ENCODE peak calls at places on chromosomes 5 and 9, in four cellular contexts. One of them, this sample, is unnamed. For H3K4me1, the result is how much of the 10 kb centered on the place peaks cover.

GRCh38 chr9:76371901-76372300 is 22.3 kb downstream of the RFK start:
- DNase-seq in cardiac muscle cell: no peak
- DNase-seq in CD4-positive, alpha-beta memory T cell: no peak
- DNase-seq in CD8-positive, alpha-beta memory T cell: no peak
- DNase-seq in this sample: no peak

GRCh38 chr9:36323926-36324325 is 65.7 kb upstream of the GNE start:
- DNase-seq in CD4-positive, alpha-beta memory T cell: no peak
- DNase-seq in CD8-positive, alpha-beta memory T cell: no peak
- DNase-seq in cardiac muscle cell: no peak
- DNase-seq in this sample: no peak

GRCh38 chr5:10849278-10849677 is 88.2 kb upstream of the DAP start:
- DNase-seq in CD4-positive, alpha-beta memory T cell: no peak
- DNase-seq in cardiac muscle cell: no peak
- DNase-seq in CD8-positive, alpha-beta memory T cell: no peak
- DNase-seq in this sample: no peak

GRCh38 chr9:79477955-79478751 is 93.6 kb upstream of the TLE4 start:
- DNase-seq in cardiac muscle cell: peak
- DNase-seq in CD4-positive, alpha-beta memory T cell: no peak
- DNase-seq in CD8-positive, alpha-beta memory T cell: peak
- DNase-seq in this sample: peak

GRCh38 chr5:60350794-60351193 is 349.2 kb downstream of the DEPDC1B start:
- DNase-seq in cardiac muscle cell: no peak
- DNase-seq in CD8-positive, alpha-beta memory T cell: no peak
- DNase-seq in CD4-positive, alpha-beta memory T cell: no peak
- DNase-seq in this sample: no peak

GRCh38 chr5:119327018-119327417 is 28.8 kb upstream of the TNFAIP8 start:
- DNase-seq in cardiac muscle cell: no peak
- DNase-seq in CD4-positive, alpha-beta memory T cell: no peak
- DNase-seq in CD8-positive, alpha-beta memory T cell: no peak
- DNase-seq in this sample: no peak

GRCh38 chr9:137266162-137266527 is 11.0 kb downstream of the NELFB start:
- DNase-seq in cardiac muscle cell: no peak
- DNase-seq in CD4-positive, alpha-beta memory T cell: no peak
- DNase-seq in CD8-positive, alpha-beta memory T cell: no peak
- DNase-seq in this sample: no peak

GRCh38 chr5:159936686-159937329 is 20.5 kb downstream of the ADRA1B start:
- DNase-seq in CD4-positive, alpha-beta memory T cell: no peak
- DNase-seq in CD8-positive, alpha-beta memory T cell: no peak
- DNase-seq in cardiac muscle cell: no peak
- DNase-seq in this sample: no peak

GRCh38 chr9:97237311-97237786 is 70.1 kb upstream of the CCDC180 start:
- DNase-seq in cardiac muscle cell: no peak
- DNase-seq in CD4-positive, alpha-beta memory T cell: no peak
- DNase-seq in CD8-positive, alpha-beta memory T cell: no peak
- DNase-seq in this sample: no peak

GRCh38 chr5:51829226-51829625 is 446.0 kb downstream of the ISL1 start:
- DNase-seq in cardiac muscle cell: no peak
- DNase-seq in CD8-positive, alpha-beta memory T cell: no peak
- DNase-seq in CD4-positive, alpha-beta memory T cell: no peak
- DNase-seq in this sample: no peak

GRCh38 chr5:112318346-112318745 is 100.7 kb downstream of the EPB41L4A start:
- DNase-seq in CD4-positive, alpha-beta memory T cell: no peak
- DNase-seq in cardiac muscle cell: no peak
- DNase-seq in CD8-positive, alpha-beta memory T cell: no peak
- DNase-seq in this sample: no peak

GRCh38 chr9:132334364-132334763 is 20.4 kb downstream of the SETX start:
- DNase-seq in CD4-positive, alpha-beta memory T cell: no peak
- DNase-seq in cardiac muscle cell: no peak
- DNase-seq in CD8-positive, alpha-beta memory T cell: no peak
- DNase-seq in this sample: no peak

GRCh38 chr9:38621434-38622082 is 1.2 kb upstream of the ANKRD18A start:
- DNase-seq in CD4-positive, alpha-beta memory T cell: peak
- DNase-seq in cardiac muscle cell: peak
- DNase-seq in CD8-positive, alpha-beta memory T cell: peak
- DNase-seq in this sample: no peak

GRCh38 chr5:8954801-8955200 is 591.1 kb downstream of the SEMA5A start:
- DNase-seq in CD8-positive, alpha-beta memory T cell: no peak
- DNase-seq in CD4-positive, alpha-beta memory T cell: no peak
- DNase-seq in cardiac muscle cell: no peak
- DNase-seq in this sample: no peak

GRCh38 chr9:135665795-135666189 is 2.7 kb downstream of the LCN9 start:
- DNase-seq in cardiac muscle cell: no peak
- DNase-seq in CD4-positive, alpha-beta memory T cell: no peak
- DNase-seq in CD8-positive, alpha-beta memory T cell: no peak
- DNase-seq in this sample: no peak

GRCh38 chr9:21653091-21653490 is 149.3 kb upstream of the MTAP start:
- DNase-seq in cardiac muscle cell: no peak
- DNase-seq in CD4-positive, alpha-beta memory T cell: no peak
- DNase-seq in CD8-positive, alpha-beta memory T cell: no peak
- DNase-seq in this sample: no peak

GRCh38 chr5:112491257-112491656 is 72.2 kb upstream of the EPB41L4A start:
- DNase-seq in CD8-positive, alpha-beta memory T cell: no peak
- DNase-seq in CD4-positive, alpha-beta memory T cell: no peak
- DNase-seq in cardiac muscle cell: no peak
- DNase-seq in this sample: no peak

GRCh38 chr5:143078321-143078720 is 308.1 kb downstream of the ARHGAP26 start:
- DNase-seq in CD8-positive, alpha-beta memory T cell: no peak
- DNase-seq in cardiac muscle cell: no peak
- DNase-seq in CD4-positive, alpha-beta memory T cell: no peak
- DNase-seq in this sample: no peak

GRCh38 chr5:539469-540214 is 15.4 kb upstream of the SLC9A3 start:
- DNase-seq in cardiac muscle cell: no peak
- DNase-seq in CD8-positive, alpha-beta memory T cell: no peak
- DNase-seq in CD4-positive, alpha-beta memory T cell: no peak
- DNase-seq in this sample: no peak

GRCh38 chr5:139666551-139666950 is 18.4 kb downstream of the CXXC5 start:
- DNase-seq in cardiac muscle cell: no peak
- DNase-seq in CD8-positive, alpha-beta memory T cell: no peak
- DNase-seq in CD4-positive, alpha-beta memory T cell: no peak
- DNase-seq in this sample: no peak

GRCh38 chr5:139665626-139666025 is 17.5 kb downstream of the CXXC5 start:
- DNase-seq in CD4-positive, alpha-beta memory T cell: no peak
- DNase-seq in CD8-positive, alpha-beta memory T cell: no peak
- DNase-seq in cardiac muscle cell: no peak
- DNase-seq in this sample: no peak

GRCh38 chr5:139668064-139668880 is 20.1 kb downstream of the CXXC5 start:
- DNase-seq in CD4-positive, alpha-beta memory T cell: peak
- DNase-seq in CD8-positive, alpha-beta memory T cell: peak
- DNase-seq in cardiac muscle cell: no peak
- DNase-seq in this sample: no peak

GRCh38 chr5:139667730-139668063 is 19.5 kb downstream of the CXXC5 start:
- DNase-seq in CD4-positive, alpha-beta memory T cell: no peak
- DNase-seq in cardiac muscle cell: no peak
- DNase-seq in CD8-positive, alpha-beta memory T cell: no peak
- DNase-seq in this sample: no peak

DNA sequence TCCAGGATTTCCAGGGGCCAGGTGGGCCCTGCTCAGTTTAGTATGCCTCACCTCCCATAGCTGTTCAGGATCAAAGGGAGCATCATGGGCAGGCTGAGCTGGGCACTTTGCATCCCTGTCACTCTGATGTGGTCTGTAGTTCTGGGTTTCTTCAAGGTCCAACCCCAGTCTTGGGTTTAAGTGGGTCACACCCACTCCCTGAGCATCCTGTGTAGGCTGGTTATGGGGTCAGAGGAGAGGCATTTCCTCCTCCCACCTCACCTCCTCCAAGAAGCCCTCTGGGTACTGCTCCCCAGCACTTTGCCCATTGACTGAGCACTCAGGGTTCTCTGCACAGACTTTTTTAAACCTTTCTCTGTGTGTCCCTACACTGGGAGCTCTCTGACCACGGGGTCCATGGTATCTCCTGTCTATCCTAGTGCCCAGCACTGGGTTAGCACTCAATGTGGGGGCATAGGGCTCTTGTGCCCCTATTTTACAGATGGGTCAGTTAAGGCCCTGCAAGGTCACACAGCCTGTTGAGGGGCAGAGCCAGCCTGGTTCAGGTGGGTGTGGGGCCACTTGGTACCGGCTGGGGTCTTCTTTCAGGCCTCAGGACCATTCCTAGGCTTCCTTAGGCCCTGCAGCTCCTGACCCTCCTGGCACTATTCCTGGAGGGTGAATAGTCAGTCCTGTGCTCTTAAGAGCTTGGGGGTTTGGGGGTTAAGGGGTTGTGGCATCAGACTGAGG is 19.0 kb downstream of the CXXC5 start:
- DNase-seq in CD8-positive, alpha-beta memory T cell: peak
- DNase-seq in cardiac muscle cell: no peak
- DNase-seq in CD4-positive, alpha-beta memory T cell: no peak
- DNase-seq in this sample: peak
- H3K4me1 ChIP-seq in CD8-positive, alpha-beta memory T cell: half or more
- H3K4me1 ChIP-seq in cardiac muscle cell: under half
- H3K4me1 ChIP-seq in CD4-positive, alpha-beta memory T cell: under half
- H3K4me1 ChIP-seq in this sample: half or more

GRCh38 chr5:123098767-123099513 is 9.9 kb downstream of the PRDM6 start:
- DNase-seq in cardiac muscle cell: no peak
- DNase-seq in CD8-positive, alpha-beta memory T cell: no peak
- DNase-seq in CD4-positive, alpha-beta memory T cell: no peak
- DNase-seq in this sample: no peak
- H3K4me3 ChIP-seq in cardiac muscle cell: peak
- H3K4me3 ChIP-seq in CD8-positive, alpha-beta memory T cell: no peak
- H3K4me3 ChIP-seq in CD4-positive, alpha-beta memory T cell: no peak
- H3K4me3 ChIP-seq in this sample: no peak

DNA sequence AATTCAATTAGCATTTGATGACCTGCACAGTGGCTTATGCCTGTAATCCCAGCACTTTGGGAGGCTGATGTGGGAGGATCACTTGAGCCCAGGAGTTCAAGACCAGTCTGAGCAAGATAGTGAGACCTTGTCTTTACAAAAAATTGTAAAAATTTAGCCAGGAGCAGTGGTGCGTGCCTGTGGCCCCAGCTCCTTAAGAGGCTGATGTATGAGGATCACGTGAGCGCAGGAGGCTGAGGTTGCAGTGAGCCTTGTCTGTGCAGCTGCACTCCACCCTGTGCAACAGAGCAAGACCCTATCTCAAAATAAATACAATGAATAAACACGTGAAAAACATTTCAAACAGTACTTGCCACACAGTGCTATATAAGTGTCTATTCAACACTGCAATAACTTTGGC is 4.2 kb downstream of the ABCA1 start:
- DNase-seq in cardiac muscle cell: no peak
- DNase-seq in CD4-positive, alpha-beta memory T cell: no peak
- DNase-seq in CD8-positive, alpha-beta memory T cell: no peak
- DNase-seq in this sample: no peak
- H3K4me1 ChIP-seq in cardiac muscle cell: under half
- H3K4me1 ChIP-seq in CD4-positive, alpha-beta memory T cell: under half
- H3K4me1 ChIP-seq in CD8-positive, alpha-beta memory T cell: under half
- H3K4me1 ChIP-seq in this sample: under half

DNA sequence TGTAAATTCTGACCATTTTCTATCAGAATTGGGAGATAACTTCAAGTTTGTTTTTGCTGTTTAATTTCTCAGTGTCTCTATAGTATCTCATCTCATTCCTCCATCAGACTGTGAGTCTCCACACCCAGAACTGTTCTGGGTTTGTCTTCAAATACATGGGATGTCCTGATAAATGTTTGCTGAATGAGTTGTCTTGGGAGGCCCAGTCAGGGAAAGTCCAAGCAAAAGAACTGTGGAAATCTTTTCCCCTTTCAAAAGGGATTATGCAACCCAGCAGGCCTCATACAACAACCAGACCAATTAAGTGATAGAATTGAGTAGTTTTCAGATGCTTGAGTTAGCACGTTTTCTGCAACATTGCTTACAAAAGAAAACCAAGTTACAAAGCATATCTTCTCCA is 324.4 kb downstream of the BRINP1 start:
- DNase-seq in cardiac muscle cell: no peak
- DNase-seq in CD4-positive, alpha-beta memory T cell: no peak
- DNase-seq in CD8-positive, alpha-beta memory T cell: no peak
- DNase-seq in this sample: no peak
- H3K4me3 ChIP-seq in cardiac muscle cell: no peak
- H3K4me3 ChIP-seq in CD4-positive, alpha-beta memory T cell: no peak
- H3K4me3 ChIP-seq in CD8-positive, alpha-beta memory T cell: no peak
- H3K4me3 ChIP-seq in this sample: no peak

DNA sequence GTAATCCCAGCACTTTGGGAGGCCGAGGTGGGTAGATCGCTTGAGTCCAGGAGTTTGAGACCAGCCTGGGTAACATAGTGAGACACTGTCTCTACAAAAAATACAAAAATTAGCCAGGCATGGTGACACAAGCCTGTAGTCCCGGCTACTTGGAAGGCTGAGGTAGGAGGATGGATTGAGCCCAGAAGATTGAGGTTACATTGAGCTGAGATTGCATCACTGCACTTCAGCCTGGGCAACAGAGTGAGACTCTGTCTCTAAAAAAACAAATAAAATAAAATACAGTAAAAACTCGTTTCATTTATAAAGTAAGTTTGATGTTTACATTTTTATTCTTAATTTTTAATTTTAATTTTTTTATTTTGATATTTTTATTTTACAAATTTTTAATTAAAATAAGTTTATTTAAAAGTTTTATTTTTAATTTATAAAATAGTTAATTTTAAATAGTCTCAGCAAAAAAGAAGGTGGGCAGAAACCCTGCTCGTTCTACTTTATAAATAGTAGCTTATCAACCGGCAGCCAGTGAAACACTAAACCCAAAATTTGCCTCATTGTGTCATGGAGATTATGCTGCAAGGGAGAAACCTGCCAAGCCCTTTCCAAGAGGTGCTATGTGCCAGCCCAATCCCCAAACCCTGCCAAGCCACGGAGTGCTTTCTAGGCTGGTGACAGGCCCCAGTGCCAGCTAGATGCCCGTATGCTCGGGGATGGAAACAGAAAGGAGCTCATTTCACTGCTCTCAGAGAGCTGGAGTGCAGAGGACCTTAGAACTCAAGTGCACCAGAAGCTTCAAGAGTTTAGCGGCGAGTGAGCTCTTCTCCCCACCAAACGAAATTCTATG is 38.9 kb downstream of the SERINC5 start:
- DNase-seq in CD4-positive, alpha-beta memory T cell: no peak
- DNase-seq in cardiac muscle cell: peak
- DNase-seq in CD8-positive, alpha-beta memory T cell: no peak
- DNase-seq in this sample: no peak
- H3K4me1 ChIP-seq in CD4-positive, alpha-beta memory T cell: half or more
- H3K4me1 ChIP-seq in cardiac muscle cell: under half
- H3K4me1 ChIP-seq in CD8-positive, alpha-beta memory T cell: half or more
- H3K4me1 ChIP-seq in this sample: under half

GRCh38 chr5:56029457-56029856 is 34.7 kb upstream of the IL6ST start:
- DNase-seq in CD4-positive, alpha-beta memory T cell: no peak
- DNase-seq in cardiac muscle cell: no peak
- DNase-seq in CD8-positive, alpha-beta memory T cell: no peak
- DNase-seq in this sample: no peak
- H3K4me3 ChIP-seq in CD4-positive, alpha-beta memory T cell: no peak
- H3K4me3 ChIP-seq in cardiac muscle cell: no peak
- H3K4me3 ChIP-seq in CD8-positive, alpha-beta memory T cell: no peak
- H3K4me3 ChIP-seq in this sample: no peak

This sample was measured in DND-41.